ENCODE peak calls at places on chromosomes 5 and 9, in six cellular contexts. One of them, this sample, is unnamed.

GRCh38 chr5:61817472-61818326 is 485.6 kb downstream of the ZSWIM6 start:
- DNase-seq in A549: peak
- DNase-seq in HepG2: peak
- DNase-seq in endothelial cell of umbilical vein: peak
- DNase-seq in K562: no peak
- DNase-seq in GM12878: no peak
- DNase-seq in this sample: peak

GRCh38 chr9:91991621-91992435 is 41.8 kb upstream of the ROR2 start:
- DNase-seq in A549: no peak
- DNase-seq in HepG2: no peak
- DNase-seq in endothelial cell of umbilical vein: no peak
- DNase-seq in K562: no peak
- DNase-seq in GM12878: no peak
- DNase-seq in this sample: no peak

GRCh38 chr5:149424371-149425315 is 45.6 kb upstream of the IL17B start:
- DNase-seq in A549: no peak
- DNase-seq in HepG2: no peak
- DNase-seq in endothelial cell of umbilical vein: no peak
- DNase-seq in K562: no peak
- DNase-seq in GM12878: no peak
- DNase-seq in this sample: no peak

GRCh38 chr5:16178745-16179372 is 732 bp downstream of the MARCHF11 start:
- DNase-seq in A549: no peak
- DNase-seq in HepG2: peak
- DNase-seq in endothelial cell of umbilical vein: peak
- DNase-seq in K562: peak
- DNase-seq in GM12878: no peak
- DNase-seq in this sample: peak

GRCh38 chr9:37677435-37677834 is 26.7 kb downstream of the FRMPD1 start:
- DNase-seq in A549: no peak
- DNase-seq in HepG2: no peak
- DNase-seq in endothelial cell of umbilical vein: no peak
- DNase-seq in K562: no peak
- DNase-seq in GM12878: no peak
- DNase-seq in this sample: no peak

GRCh38 chr5:119743927-119744326 is 114.6 kb downstream of the FAM170A start:
- DNase-seq in A549: peak
- DNase-seq in HepG2: peak
- DNase-seq in endothelial cell of umbilical vein: no peak
- DNase-seq in K562: peak
- DNase-seq in GM12878: peak
- DNase-seq in this sample: peak

GRCh38 chr5:37086466-37087178 is 162.6 kb downstream of the CPLANE1 start:
- DNase-seq in A549: no peak
- DNase-seq in HepG2: peak
- DNase-seq in endothelial cell of umbilical vein: no peak
- DNase-seq in K562: no peak
- DNase-seq in GM12878: no peak
- DNase-seq in this sample: peak

GRCh38 chr9:21994526-21994995 is at the start of gene CDKN2B-AS1:
- DNase-seq in A549: no peak
- DNase-seq in HepG2: no peak
- DNase-seq in endothelial cell of umbilical vein: peak
- DNase-seq in K562: no peak
- DNase-seq in GM12878: no peak
- DNase-seq in this sample: no peak

GRCh38 chr5:135038202-135038828 is 4.3 kb upstream of the PITX1 start:
- DNase-seq in A549: no peak
- DNase-seq in HepG2: no peak
- DNase-seq in endothelial cell of umbilical vein: no peak
- DNase-seq in K562: no peak
- DNase-seq in GM12878: no peak
- DNase-seq in this sample: no peak

GRCh38 chr9:90815183-90815943 is 13.7 kb downstream of the SYK start:
- DNase-seq in A549: no peak
- DNase-seq in HepG2: no peak
- DNase-seq in endothelial cell of umbilical vein: no peak
- DNase-seq in K562: peak
- DNase-seq in GM12878: no peak
- DNase-seq in this sample: peak

GRCh38 chr5:166671818-166672217 is 1619.6 kb upstream of the WWC1 start:
- DNase-seq in A549: no peak
- DNase-seq in HepG2: no peak
- DNase-seq in endothelial cell of umbilical vein: no peak
- DNase-seq in K562: no peak
- DNase-seq in GM12878: no peak
- DNase-seq in this sample: no peak

GRCh38 chr9:91905958-91906585 is 44.0 kb downstream of the ROR2 start:
- DNase-seq in A549: no peak
- DNase-seq in HepG2: no peak
- DNase-seq in endothelial cell of umbilical vein: no peak
- DNase-seq in K562: peak
- DNase-seq in GM12878: no peak
- DNase-seq in this sample: peak

GRCh38 chr5:159928122-159928960 is 12.1 kb downstream of the ADRA1B start:
- DNase-seq in A549: peak
- DNase-seq in HepG2: no peak
- DNase-seq in endothelial cell of umbilical vein: no peak
- DNase-seq in K562: no peak
- DNase-seq in GM12878: no peak
- DNase-seq in this sample: no peak

GRCh38 chr5:1446602-1447343 is 1.5 kb upstream of the SLC6A3 start:
- DNase-seq in A549: no peak
- DNase-seq in HepG2: no peak
- DNase-seq in endothelial cell of umbilical vein: no peak
- DNase-seq in K562: no peak
- DNase-seq in GM12878: no peak
- DNase-seq in this sample: no peak

GRCh38 chr9:131714161-131714646 is 25.7 kb downstream of the RAPGEF1 start:
- DNase-seq in A549: peak
- DNase-seq in HepG2: no peak
- DNase-seq in endothelial cell of umbilical vein: peak
- DNase-seq in K562: no peak
- DNase-seq in GM12878: no peak
- DNase-seq in this sample: no peak

DNA sequence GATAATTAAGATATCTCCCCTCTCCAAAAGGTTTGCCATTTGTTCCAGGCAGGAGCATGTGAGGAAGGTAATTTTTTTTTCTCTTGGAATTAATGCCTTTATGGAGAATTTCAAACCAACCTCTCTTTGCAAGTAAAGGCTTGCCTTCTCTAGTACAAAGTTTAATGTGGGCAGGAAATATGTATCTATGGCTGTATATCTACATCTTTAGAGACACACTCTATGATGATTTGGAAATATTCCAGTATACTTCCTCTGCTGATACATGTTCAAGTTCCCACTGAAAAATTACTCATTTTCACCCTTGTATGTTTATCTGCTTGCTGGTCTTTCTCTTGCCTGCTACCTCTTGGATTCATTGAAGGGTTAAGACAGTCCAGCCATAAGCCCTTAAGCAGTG is 83.5 kb upstream of the SEMA6A start:
- DNase-seq in A549: no peak
- DNase-seq in HepG2: no peak
- DNase-seq in endothelial cell of umbilical vein: no peak
- DNase-seq in K562: no peak
- DNase-seq in GM12878: no peak
- DNase-seq in this sample: no peak
- TF ChIP-seq MYC in A549: no peak
- TF ChIP-seq MYC in HepG2: no peak
- TF ChIP-seq MYC in endothelial cell of umbilical vein: no peak
- TF ChIP-seq MYC in K562: no peak
- TF ChIP-seq MYC in GM12878: no peak
- TF ChIP-seq MYC in this sample: no peak

DNA sequence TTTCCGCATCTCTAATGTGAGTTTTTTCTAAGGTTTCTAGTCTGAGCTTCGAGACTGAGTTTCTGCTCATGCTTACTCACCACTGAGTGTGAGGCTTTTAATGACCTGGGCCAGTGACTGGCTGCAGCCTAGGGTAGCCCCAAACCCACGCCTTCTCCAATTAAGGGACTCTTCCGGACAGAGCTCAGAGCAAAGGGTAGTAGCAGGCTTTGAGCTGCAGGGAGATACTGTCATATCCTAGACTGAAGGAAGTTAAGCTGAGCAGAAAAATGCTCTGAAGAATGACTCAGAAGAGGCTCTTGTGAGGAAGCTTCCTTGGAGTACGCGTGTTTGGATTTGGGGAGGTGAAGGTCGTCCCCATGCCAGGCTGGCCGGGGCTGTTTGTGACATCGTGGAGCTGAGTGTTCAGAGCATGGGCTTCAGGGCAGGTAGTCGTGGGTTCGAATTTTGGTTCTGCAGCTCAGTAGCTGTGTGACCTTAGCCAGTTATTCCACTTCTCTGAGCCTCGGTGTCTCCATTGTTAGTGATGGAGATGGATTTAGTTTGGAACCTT is 3.5 kb downstream of the USP20 start:
- DNase-seq in A549: no peak
- DNase-seq in HepG2: no peak
- DNase-seq in endothelial cell of umbilical vein: no peak
- DNase-seq in K562: no peak
- DNase-seq in GM12878: no peak
- DNase-seq in this sample: peak
- TF ChIP-seq MYC in A549: no peak
- TF ChIP-seq MYC in HepG2: no peak
- TF ChIP-seq MYC in endothelial cell of umbilical vein: no peak
- TF ChIP-seq MYC in K562: no peak
- TF ChIP-seq MYC in GM12878: no peak
- TF ChIP-seq MYC in this sample: no peak

DNA sequence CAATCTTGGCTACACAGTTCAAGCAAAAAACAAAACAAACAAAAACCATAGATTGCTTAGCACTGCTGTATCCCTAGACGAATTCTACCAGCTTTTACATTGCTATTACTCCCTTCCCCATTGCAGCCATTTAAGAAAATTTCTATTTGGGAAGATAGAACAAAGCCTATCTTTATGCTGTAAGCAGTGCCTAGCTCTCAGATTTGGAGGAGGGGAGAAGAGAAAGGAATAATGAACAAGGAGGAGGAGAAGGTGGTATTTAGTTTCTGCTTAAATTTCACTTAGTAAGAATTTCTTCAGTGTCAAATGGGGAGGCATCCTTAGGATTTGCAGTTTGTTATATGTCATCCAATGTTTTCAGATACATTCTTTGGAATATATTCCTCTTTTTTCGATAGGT is 16.2 kb upstream of the TLE1 start:
- DNase-seq in A549: no peak
- DNase-seq in HepG2: no peak
- DNase-seq in endothelial cell of umbilical vein: no peak
- DNase-seq in K562: no peak
- DNase-seq in GM12878: no peak
- DNase-seq in this sample: no peak
- TF ChIP-seq MYC in A549: no peak
- TF ChIP-seq MYC in HepG2: no peak
- TF ChIP-seq MYC in endothelial cell of umbilical vein: no peak
- TF ChIP-seq MYC in K562: no peak
- TF ChIP-seq MYC in GM12878: no peak
- TF ChIP-seq MYC in this sample: no peak

GRCh38 chr9:123338710-123339665 is 17.0 kb upstream of the CRB2 start:
- DNase-seq in A549: no peak
- DNase-seq in HepG2: no peak
- DNase-seq in endothelial cell of umbilical vein: peak
- DNase-seq in K562: peak
- DNase-seq in GM12878: peak
- DNase-seq in this sample: peak
- TF ChIP-seq MYC in A549: no peak
- TF ChIP-seq MYC in HepG2: no peak
- TF ChIP-seq MYC in endothelial cell of umbilical vein: no peak
- TF ChIP-seq MYC in K562: no peak
- TF ChIP-seq MYC in GM12878: no peak
- TF ChIP-seq MYC in this sample: peak

GRCh38 chr5:172492097-172492840 is 37.9 kb upstream of the SH3PXD2B start:
- DNase-seq in A549: no peak
- DNase-seq in HepG2: no peak
- DNase-seq in endothelial cell of umbilical vein: no peak
- DNase-seq in K562: no peak
- DNase-seq in GM12878: no peak
- DNase-seq in this sample: no peak

GRCh38 chr5:172492991-172493390 is 38.7 kb upstream of the SH3PXD2B start:
- DNase-seq in A549: no peak
- DNase-seq in HepG2: no peak
- DNase-seq in endothelial cell of umbilical vein: no peak
- DNase-seq in K562: no peak
- DNase-seq in GM12878: no peak
- DNase-seq in this sample: no peak

GRCh38 chr5:172488221-172488620 is 33.9 kb upstream of the SH3PXD2B start:
- DNase-seq in A549: no peak
- DNase-seq in HepG2: no peak
- DNase-seq in endothelial cell of umbilical vein: no peak
- DNase-seq in K562: no peak
- DNase-seq in GM12878: no peak
- DNase-seq in this sample: no peak

GRCh38 chr5:172491481-172491880 is 37.2 kb upstream of the SH3PXD2B start:
- DNase-seq in A549: no peak
- DNase-seq in HepG2: no peak
- DNase-seq in endothelial cell of umbilical vein: no peak
- DNase-seq in K562: no peak
- DNase-seq in GM12878: no peak
- DNase-seq in this sample: no peak

GRCh38 chr5:172490739-172491461 is 36.6 kb upstream of the SH3PXD2B start:
- DNase-seq in A549: no peak
- DNase-seq in HepG2: no peak
- DNase-seq in endothelial cell of umbilical vein: no peak
- DNase-seq in K562: no peak
- DNase-seq in GM12878: no peak
- DNase-seq in this sample: no peak
- TF ChIP-seq MYC in A549: no peak
- TF ChIP-seq MYC in HepG2: no peak
- TF ChIP-seq MYC in endothelial cell of umbilical vein: no peak
- TF ChIP-seq MYC in K562: no peak
- TF ChIP-seq MYC in GM12878: no peak
- TF ChIP-seq MYC in this sample: no peak

This sample was measured in NB4.